ENCODE peak calls at places on chromosomes 7 and 10, in nine cellular contexts. I is IMR-90, F is uterus, N is transverse colon, H is gastrocnemius medialis, B is sigmoid colon, P is prostate gland, Q is HCT116, U is thyroid gland. V is an unnamed sample.

GRCh38 chr10:52453501-52453900 is 139.4 kb downstream of the DKK1 start:
- DNase-seq in I (no peak), F (no peak), N (no peak), H (no peak), B (no peak), P (no peak), Q (no peak), U (no peak), V (no peak)

GRCh38 chr10:1553951-1554350 is 183.4 kb downstream of the ADARB2 start:
- DNase-seq in I (no peak), F (no peak), N (no peak), H (no peak), B (peak), P (no peak), Q (no peak), U (no peak), V (no peak)

GRCh38 chr10:8369666-8370065 is 315.2 kb downstream of the GATA3 start:
- DNase-seq in I (peak), F (no peak), N (no peak), H (no peak), B (no peak), P (no peak), Q (no peak), U (no peak), V (no peak)

GRCh38 chr10:72753760-72754231 is 61.9 kb downstream of the MCU start:
- DNase-seq in I (no peak), F (no peak), N (no peak), H (no peak), B (no peak), P (no peak), Q (no peak), U (no peak), V (peak)

GRCh38 chr10:26566525-26567348 is 128.6 kb downstream of the APBB1IP start:
- DNase-seq in I (no peak), F (no peak), N (no peak), H (no peak), B (no peak), P (no peak), Q (no peak), U (peak), V (no peak)

GRCh38 chr7:51521054-51521453 is 204.4 kb upstream of the COBL start:
- DNase-seq in I (no peak), F (no peak), N (no peak), H (no peak), B (no peak), P (no peak), Q (no peak), U (no peak), V (no peak)

GRCh38 chr7:54349259-54349658 is 192.9 kb upstream of the VSTM2A start:
- DNase-seq in I (no peak), F (no peak), N (no peak), H (no peak), B (no peak), P (no peak), Q (no peak), U (no peak), V (no peak)

GRCh38 chr7:70679666-70680065 is 452.3 kb upstream of the GALNT17 start:
- DNase-seq in I (no peak), F (no peak), N (no peak), H (no peak), B (no peak), P (no peak), Q (no peak), U (no peak), V (no peak)

GRCh38 chr10:65123120-65123519 is 1601.9 kb downstream of the REEP3 start:
- DNase-seq in I (no peak), F (no peak), N (no peak), H (no peak), B (no peak), P (no peak), Q (no peak), U (no peak), V (no peak)

GRCh38 chr7:106813705-106814305 is 51.3 kb upstream of the PIK3CG start:
- DNase-seq in I (peak), F (no peak), N (no peak), H (no peak), B (no peak), P (no peak), Q (no peak), U (no peak), V (no peak)

GRCh38 chr10:89122431-89123066 is 84.6 kb downstream of the CH25H start:
- DNase-seq in I (peak), F (no peak), N (no peak), H (no peak), B (no peak), P (no peak), Q (no peak), U (no peak), V (no peak)

GRCh38 chr7:63925626-63926460 is 72.8 kb upstream of the ZNF722 start:
- DNase-seq in I (no peak), F (peak), N (peak), H (peak), B (peak), P (peak), Q (no peak), U (peak), V (no peak)

GRCh38 chr7:121187676-121188075 is 141.1 kb upstream of the WNT16 start:
- DNase-seq in I (peak), F (no peak), N (no peak), H (no peak), B (no peak), P (no peak), Q (no peak), U (no peak), V (no peak)

GRCh38 chr10:44198780-44199097 is 186.2 kb downstream of the CXCL12 start:
- DNase-seq in I (no peak), F (peak), N (no peak), H (no peak), B (peak), P (no peak), Q (no peak), U (no peak), V (no peak)

GRCh38 chr10:124296121-124296812 is 122.5 kb downstream of the OAT start:
- DNase-seq in I (no peak), F (no peak), N (no peak), H (no peak), B (peak), P (no peak), Q (no peak), U (no peak), V (no peak)

GRCh38 chr7:106589495-106589879 is 71.5 kb downstream of the CCDC71L start:
- DNase-seq in I (no peak), F (no peak), N (no peak), H (no peak), B (no peak), P (no peak), Q (no peak), U (no peak), V (no peak)

GRCh38 chr10:9562001-9562505 is 1455.6 kb upstream of the CELF2 start:
- DNase-seq in I (no peak), F (no peak), N (no peak), H (no peak), B (no peak), P (no peak), Q (no peak), U (no peak), V (no peak)

GRCh38 chr10:49539320-49539885 is 482 bp upstream of the ERCC6 start:
- DNase-seq in I (peak), F (no peak), N (peak), H (no peak), B (peak), P (peak), Q (peak), U (peak), V (peak)

GRCh38 chr10:103470755-103471653 is 8.0 kb downstream of the CALHM3 start:
- DNase-seq in I (no peak), F (no peak), N (peak), H (no peak), B (no peak), P (no peak), Q (no peak), U (peak), V (no peak)

GRCh38 chr7:111460695-111461094 is 101.6 kb downstream of the IMMP2L start:
- DNase-seq in I (no peak), F (no peak), N (no peak), H (no peak), B (no peak), P (no peak), Q (no peak), U (no peak), V (no peak)

GRCh38 chr10:52472406-52473146 is 158.5 kb downstream of the DKK1 start:
- DNase-seq in I (no peak), F (no peak), N (no peak), H (no peak), B (no peak), P (no peak), Q (no peak), U (no peak), V (no peak)

GRCh38 chr7:26397786-26398435 is 106.2 kb downstream of the SNX10 start:
- DNase-seq in I (no peak), F (no peak), N (peak), H (peak), B (no peak), P (peak), Q (no peak), U (peak), V (peak)

GRCh38 chr7:99679400-99680191 is at the start of gene CYP3A5:
- DNase-seq in I (no peak), F (peak), N (peak), H (peak), B (peak), P (peak), Q (peak), U (no peak), V (peak)

GRCh38 chr7:24123061-24123460 is 160.9 kb upstream of the NPY start:
- DNase-seq in I (no peak), F (no peak), N (no peak), H (no peak), B (no peak), P (no peak), Q (no peak), U (no peak), V (no peak)

GRCh38 chr10:59177031-59177861 is 803 bp downstream of the PHYHIPL start:
- DNase-seq in I (peak), F (peak), N (no peak), H (no peak), B (no peak), P (peak), Q (no peak), U (no peak), V (no peak)

GRCh38 chr7:142338633-142339501 is 81.0 kb upstream of the PRSS58 start:
- DNase-seq in I (peak), F (no peak), N (no peak), H (no peak), B (no peak), P (no peak), Q (peak), U (peak), V (no peak)

GRCh38 chr10:52639652-52640051 is 132.9 kb downstream of the MBL2 start:
- DNase-seq in I (no peak), F (no peak), N (no peak), H (no peak), B (no peak), P (no peak), Q (no peak), U (no peak), V (no peak)

GRCh38 chr10:86253171-86254072 is 113.2 kb downstream of the GRID1 start:
- DNase-seq in I (no peak), F (no peak), N (no peak), H (no peak), B (no peak), P (no peak), Q (no peak), U (no peak), V (no peak)

GRCh38 chr7:37901890-37902524 is 14.6 kb downstream of the SFRP4 start:
- DNase-seq in I (peak), F (no peak), N (no peak), H (no peak), B (no peak), P (no peak), Q (no peak), U (no peak), V (peak)

GRCh38 chr10:96814264-96814663 is 17.8 kb upstream of the LCOR start:
- DNase-seq in I (peak), F (no peak), N (no peak), H (no peak), B (no peak), P (no peak), Q (peak), U (no peak), V (no peak)

GRCh38 chr7:4776160-4776623 is 769 bp downstream of the AP5Z1 start:
- DNase-seq in I (no peak), F (no peak), N (no peak), H (no peak), B (no peak), P (no peak), Q (no peak), U (no peak), V (no peak)

GRCh38 chr10:122331615-122332446 is 42.7 kb upstream of the PLEKHA1 start:
- DNase-seq in I (no peak), F (no peak), N (no peak), H (no peak), B (no peak), P (no peak), Q (no peak), U (no peak), V (no peak)

GRCh38 chr7:27091125-27091524 is 4.7 kb downstream of the HOXA1 start:
- DNase-seq in I (no peak), F (no peak), N (no peak), H (no peak), B (no peak), P (no peak), Q (no peak), U (no peak), V (no peak)

GRCh38 chr7:99314504-99314903 is 11.2 kb upstream of the ARPC1A start:
- DNase-seq in I (no peak), F (no peak), N (peak), H (no peak), B (no peak), P (no peak), Q (no peak), U (no peak), V (no peak)

GRCh38 chr10:12876266-12876665 is 125.2 kb downstream of the CCDC3 start:
- DNase-seq in I (no peak), F (no peak), N (no peak), H (no peak), B (no peak), P (no peak), Q (no peak), U (no peak), V (no peak)

GRCh38 chr7:102080371-102081243 is 206.1 kb upstream of the SH2B2 start:
- DNase-seq in I (no peak), F (peak), N (no peak), H (no peak), B (no peak), P (no peak), Q (no peak), U (no peak), V (peak)

GRCh38 chr10:17238445-17239275 is 10.6 kb downstream of the VIM start:
- DNase-seq in I (peak), F (no peak), N (no peak), H (no peak), B (no peak), P (no peak), Q (no peak), U (peak), V (no peak)

GRCh38 chr7:76262683-76263402 is 39.6 kb upstream of the HSPB1 start:
- DNase-seq in I (peak), F (no peak), N (peak), H (no peak), B (no peak), P (peak), Q (peak), U (peak), V (peak)

GRCh38 chr7:13990984-13991790 is 1.7 kb upstream of the ETV1 start:
- DNase-seq in I (peak), F (peak), N (peak), H (peak), B (peak), P (peak), Q (peak), U (peak), V (peak)
- TF ChIP-seq POLR2A in I (peak), F (peak), N (peak), H (no peak), B (no peak), P (peak), Q (no peak), U (no peak), V (no peak)

GRCh38 chr10:119542990-119543813 is 683 bp upstream of the RGS10 start:
- DNase-seq in I (peak), F (peak), N (peak), H (no peak), B (peak), P (peak), Q (no peak), U (peak), V (peak)
- TF ChIP-seq POLR2A in I (no peak), F (no peak), N (peak), H (peak), B (no peak), P (no peak), Q (no peak), U (no peak), V (peak)

DNA sequence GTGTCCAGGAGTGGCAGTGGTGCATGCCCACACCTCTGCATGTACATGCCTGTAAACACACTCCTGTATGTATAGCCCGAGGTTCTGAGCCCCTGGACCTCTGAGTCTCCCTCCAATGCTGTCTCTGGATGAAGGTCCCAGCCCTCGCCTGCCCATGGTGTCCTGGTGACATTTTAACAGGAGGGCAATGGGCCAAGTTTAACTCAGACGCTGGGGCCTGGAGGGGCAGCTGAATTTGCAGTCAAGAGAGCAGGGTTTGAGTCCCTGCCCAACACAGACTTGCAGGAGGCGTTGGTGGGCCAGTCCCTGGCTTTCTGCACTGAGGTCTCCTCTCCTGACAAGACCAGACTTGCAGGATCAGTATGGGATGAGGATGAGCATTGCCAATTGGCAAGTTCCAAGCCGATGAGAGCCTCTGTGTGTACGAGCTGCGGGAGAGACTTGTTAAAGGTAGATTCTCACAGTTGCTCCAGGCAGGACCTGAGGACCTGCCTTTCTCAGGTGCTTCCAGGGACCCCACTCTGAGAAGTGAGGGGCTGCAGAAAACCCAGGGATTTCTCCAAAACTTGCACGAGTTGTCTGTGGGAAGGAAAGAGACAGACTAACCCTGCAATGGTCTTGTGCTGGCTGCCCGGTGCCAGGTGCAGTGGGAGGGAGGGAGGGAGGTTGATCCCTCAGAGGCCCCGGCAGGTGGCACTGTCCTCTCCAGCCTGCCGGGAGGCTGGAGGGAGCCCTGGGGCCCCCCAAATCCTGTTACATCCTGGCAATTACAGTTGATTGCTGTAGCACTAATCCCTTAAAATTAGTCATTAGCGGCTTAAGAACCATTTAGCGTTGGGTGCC is 142.0 kb downstream of the ELFN1 start:
- DNase-seq in I (no peak), F (no peak), N (no peak), H (no peak), B (peak), P (no peak), Q (no peak), U (no peak), V (no peak)
- TF ChIP-seq POLR2A in I (no peak), F (no peak), N (no peak), H (no peak), B (no peak), P (no peak), Q (no peak), U (no peak), V (no peak)

DNA sequence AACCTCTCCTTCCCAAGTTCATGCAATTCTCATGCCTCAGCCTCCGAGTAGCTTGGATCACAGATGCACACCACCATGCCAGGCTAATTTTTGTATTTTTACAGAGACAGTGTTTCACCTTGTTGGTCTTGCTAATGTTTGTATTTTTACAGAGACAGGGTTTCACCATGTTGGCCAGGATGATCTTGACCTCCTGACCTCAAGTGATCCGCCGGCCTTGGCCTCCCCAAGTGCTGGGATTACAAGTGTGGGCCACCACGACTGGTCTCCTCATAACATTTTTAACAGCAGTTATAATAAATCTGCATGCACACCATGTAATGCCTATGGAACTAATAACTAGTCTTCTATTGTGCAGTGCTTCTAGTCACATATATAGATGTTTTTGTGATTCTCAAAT is 123.8 kb upstream of the VKORC1L1 start:
- DNase-seq in I (no peak), F (no peak), N (no peak), H (no peak), B (peak), P (no peak), Q (no peak), U (no peak), V (no peak)
- TF ChIP-seq POLR2A in I (no peak), F (no peak), N (no peak), H (no peak), B (no peak), P (no peak), Q (no peak), U (no peak), V (no peak)

GRCh38 chr10:118580702-118581101 is 14.7 kb downstream of the PRLHR start:
- DNase-seq in I (no peak), F (no peak), N (no peak), H (no peak), B (no peak), P (no peak), Q (no peak), U (no peak), V (no peak)
- TF ChIP-seq POLR2A in I (no peak), F (no peak), N (no peak), H (no peak), B (no peak), P (no peak), Q (no peak), U (no peak), V (no peak)

GRCh38 chr7:32941996-32942782 is 15.1 kb upstream of the FKBP9 start:
- DNase-seq in I (peak), F (peak), N (peak), H (peak), B (peak), P (peak), Q (no peak), U (peak), V (peak)
- TF ChIP-seq POLR2A in I (no peak), F (peak), N (no peak), H (no peak), B (no peak), P (no peak), Q (no peak), U (no peak), V (no peak)